ENCODE peak calls at places on chromosomes 11 and 22, in five cellular contexts. One of them, this sample, is unnamed. For H3K36me3, the result is how much of the 10 kb centered on the place peaks cover.

GRCh38 chr22:25966448-25966913 is 202.8 kb upstream of the SEZ6L start:
- DNase-seq in upper lobe of left lung: no peak
- DNase-seq in body of pancreas: no peak
- DNase-seq in gastrocnemius medialis: no peak
- DNase-seq in heart left ventricle: no peak
- DNase-seq in this sample: no peak

GRCh38 chr11:86869966-86870570 is 69.7 kb downstream of the PRSS23 start:
- DNase-seq in body of pancreas: peak
- DNase-seq in upper lobe of left lung: no peak
- DNase-seq in gastrocnemius medialis: peak
- DNase-seq in heart left ventricle: peak
- DNase-seq in this sample: no peak

GRCh38 chr11:32056445-32056844 is 34.4 kb upstream of the RCN1 start:
- DNase-seq in gastrocnemius medialis: no peak
- DNase-seq in heart left ventricle: no peak
- DNase-seq in upper lobe of left lung: no peak
- DNase-seq in body of pancreas: no peak
- DNase-seq in this sample: no peak

GRCh38 chr11:46293616-46294015 is 16.2 kb downstream of the CREB3L1 start:
- DNase-seq in body of pancreas: no peak
- DNase-seq in gastrocnemius medialis: no peak
- DNase-seq in heart left ventricle: no peak
- DNase-seq in upper lobe of left lung: no peak
- DNase-seq in this sample: no peak

GRCh38 chr11:12167098-12167999 is 57.0 kb downstream of the MICAL2 start:
- DNase-seq in gastrocnemius medialis: no peak
- DNase-seq in body of pancreas: no peak
- DNase-seq in heart left ventricle: peak
- DNase-seq in upper lobe of left lung: peak
- DNase-seq in this sample: no peak

GRCh38 chr11:72208281-72208680 is 8.3 kb upstream of the FOLR2 start:
- DNase-seq in body of pancreas: no peak
- DNase-seq in upper lobe of left lung: no peak
- DNase-seq in heart left ventricle: no peak
- DNase-seq in gastrocnemius medialis: no peak
- DNase-seq in this sample: no peak

GRCh38 chr11:78209478-78209877 is 20.8 kb downstream of the USP35 start:
- DNase-seq in gastrocnemius medialis: no peak
- DNase-seq in upper lobe of left lung: peak
- DNase-seq in heart left ventricle: no peak
- DNase-seq in body of pancreas: no peak
- DNase-seq in this sample: no peak

GRCh38 chr22:43053176-43053575 is 36.0 kb downstream of the TTLL1 start:
- DNase-seq in gastrocnemius medialis: no peak
- DNase-seq in body of pancreas: no peak
- DNase-seq in upper lobe of left lung: no peak
- DNase-seq in heart left ventricle: no peak
- DNase-seq in this sample: no peak

GRCh38 chr11:8459711-8460399 is 134.2 kb downstream of the STK33 start:
- DNase-seq in gastrocnemius medialis: no peak
- DNase-seq in body of pancreas: no peak
- DNase-seq in upper lobe of left lung: no peak
- DNase-seq in heart left ventricle: no peak
- DNase-seq in this sample: no peak

DNA sequence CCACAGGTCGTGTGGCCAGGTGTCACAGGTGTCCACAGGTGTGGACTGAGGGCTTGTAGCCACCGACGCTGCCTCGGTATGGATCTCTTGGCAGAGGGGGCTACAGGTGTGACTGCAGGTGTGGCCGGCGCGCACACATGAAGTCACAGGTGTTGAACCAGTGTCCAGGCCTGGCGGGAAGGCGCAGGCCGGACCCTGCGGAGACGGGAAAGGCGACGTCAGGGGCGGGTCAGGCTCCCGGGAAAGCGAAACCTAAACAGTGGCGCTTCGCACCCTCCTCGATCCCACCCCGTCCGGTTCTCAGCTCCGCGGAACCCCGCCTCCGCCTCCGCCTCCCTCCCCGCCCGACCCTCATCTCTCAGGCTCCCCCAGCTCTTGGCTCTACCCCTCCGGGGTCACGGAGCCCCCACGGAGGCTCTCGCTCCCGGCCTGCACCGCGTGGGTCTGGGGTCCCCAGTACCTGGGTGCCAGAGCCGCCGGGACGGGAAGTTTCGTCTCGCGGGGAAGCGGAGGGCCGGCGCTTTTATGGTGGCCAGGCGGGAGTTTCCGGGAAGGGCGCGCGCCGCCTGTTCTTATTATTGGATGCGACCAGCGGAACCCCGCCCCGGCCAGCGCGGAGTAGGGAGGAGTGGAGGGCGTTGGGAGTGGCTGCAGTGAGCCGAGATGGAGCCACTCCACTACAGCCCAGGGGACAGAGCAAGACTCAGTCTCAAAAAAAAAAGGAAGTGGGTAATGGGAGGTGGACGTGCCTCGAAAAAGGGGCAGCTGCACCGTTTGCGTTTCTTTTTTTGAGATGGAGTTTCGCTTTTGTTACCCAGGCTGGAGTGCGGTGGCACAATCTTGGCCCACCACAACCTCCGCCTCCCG is at the start of gene IRF7:
- DNase-seq in gastrocnemius medialis: peak
- DNase-seq in upper lobe of left lung: peak
- DNase-seq in body of pancreas: peak
- DNase-seq in heart left ventricle: peak
- DNase-seq in this sample: peak
- TF ChIP-seq POLR2A in gastrocnemius medialis: peak
- TF ChIP-seq POLR2A in upper lobe of left lung: peak
- TF ChIP-seq POLR2A in body of pancreas: peak
- TF ChIP-seq POLR2A in heart left ventricle: no peak
- TF ChIP-seq POLR2A in this sample: peak

DNA sequence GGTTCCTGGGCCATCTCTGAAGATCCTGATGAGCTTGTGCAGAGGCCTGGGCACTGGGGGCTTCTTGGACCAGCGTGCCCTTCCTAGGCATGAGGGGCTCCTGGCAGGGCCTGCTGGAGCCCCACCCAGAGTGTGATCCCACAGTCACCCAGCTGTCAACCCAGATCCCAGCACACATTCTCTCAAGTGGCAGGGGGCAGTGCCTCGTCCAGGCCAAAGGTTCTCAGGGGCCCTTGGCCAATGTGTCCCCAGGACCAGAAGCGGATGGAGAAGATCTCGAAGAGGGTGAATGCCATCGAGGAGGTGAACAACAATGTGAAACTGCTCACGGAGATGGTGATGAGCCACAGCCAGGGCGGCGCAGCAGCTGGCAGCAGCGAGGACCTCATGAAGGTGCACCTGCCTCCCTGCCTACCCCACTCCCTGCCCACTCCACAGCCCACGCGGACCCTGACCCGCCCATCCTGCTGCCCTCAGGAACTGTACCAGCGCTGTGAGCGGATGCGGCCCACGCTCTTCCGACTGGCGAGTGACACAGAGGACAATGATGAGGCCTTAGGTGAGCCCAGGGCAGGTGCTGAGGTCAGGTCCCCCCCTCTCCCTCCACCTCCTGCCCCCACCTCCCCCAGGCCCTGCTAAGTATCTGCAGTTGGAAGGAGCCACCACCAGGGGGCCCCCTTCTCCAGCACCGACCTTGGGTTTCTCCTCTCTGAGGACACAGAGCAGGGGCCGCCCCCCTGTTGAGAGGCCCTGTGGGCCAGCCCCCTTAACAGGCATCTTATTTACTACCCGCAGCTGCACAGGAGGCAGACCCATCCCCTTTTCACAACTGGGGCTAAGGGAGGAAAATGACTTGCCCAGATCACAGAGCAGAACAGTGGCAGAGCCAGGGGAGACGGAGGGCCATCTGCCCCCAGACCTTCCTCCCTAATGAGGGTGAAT is 14.7 kb downstream of the GGA1 start:
- DNase-seq in body of pancreas: peak
- DNase-seq in gastrocnemius medialis: no peak
- DNase-seq in upper lobe of left lung: no peak
- DNase-seq in heart left ventricle: peak
- DNase-seq in this sample: no peak
- H3K36me3 ChIP-seq in body of pancreas: under half
- H3K36me3 ChIP-seq in gastrocnemius medialis: half or more
- H3K36me3 ChIP-seq in upper lobe of left lung: half or more
- H3K36me3 ChIP-seq in heart left ventricle: under half
- H3K36me3 ChIP-seq in this sample: under half

DNA sequence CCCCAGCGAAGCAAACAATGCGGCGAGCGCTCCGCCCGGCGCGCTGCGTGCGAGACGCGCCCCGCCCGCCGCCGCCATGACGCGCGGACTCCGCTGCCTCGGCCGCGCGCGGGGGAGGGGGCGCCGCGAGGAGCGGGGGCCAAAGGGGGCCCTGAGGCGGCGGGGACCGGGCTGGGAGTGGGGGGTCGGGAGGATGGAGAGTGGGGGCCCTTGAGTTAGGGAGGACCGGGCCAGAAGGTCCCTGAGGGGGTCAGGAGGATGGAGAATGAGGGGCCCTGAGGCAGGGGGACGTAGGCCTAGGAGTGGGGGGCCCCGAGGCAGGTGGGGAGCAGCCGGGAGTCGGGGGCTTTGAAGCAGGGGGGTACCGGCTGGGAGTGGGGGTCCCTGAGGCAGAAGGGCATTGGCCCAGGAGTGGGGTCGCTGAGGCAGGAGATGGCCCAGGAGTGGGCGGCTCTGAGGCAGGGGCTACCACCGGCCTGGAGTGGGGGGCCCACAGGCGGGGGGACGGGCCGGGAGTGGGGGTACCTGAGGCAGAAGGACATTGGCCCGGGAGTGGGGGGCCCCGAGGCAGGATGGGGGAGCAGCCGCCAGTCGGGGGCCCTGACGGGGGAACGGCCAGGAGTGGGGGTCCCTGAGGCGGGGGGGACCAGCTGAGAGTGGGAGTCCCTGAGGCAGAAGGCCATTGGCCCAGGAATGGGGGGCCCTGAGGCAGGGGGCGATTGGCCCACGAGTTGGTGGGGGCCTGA is at the start of gene BRD1:
- DNase-seq in upper lobe of left lung: peak
- DNase-seq in heart left ventricle: peak
- DNase-seq in gastrocnemius medialis: no peak
- DNase-seq in body of pancreas: peak
- DNase-seq in this sample: no peak
- TF ChIP-seq POLR2A in upper lobe of left lung: peak
- TF ChIP-seq POLR2A in heart left ventricle: no peak
- TF ChIP-seq POLR2A in gastrocnemius medialis: peak
- TF ChIP-seq POLR2A in body of pancreas: no peak
- TF ChIP-seq POLR2A in this sample: peak

GRCh38 chr11:61863548-61864081 is 27.7 kb downstream of the FADS3 start:
- DNase-seq in upper lobe of left lung: no peak
- DNase-seq in heart left ventricle: no peak
- DNase-seq in gastrocnemius medialis: no peak
- DNase-seq in body of pancreas: no peak
- DNase-seq in this sample: no peak

GRCh38 chr11:61864814-61865775 is 26.2 kb downstream of the FADS3 start:
- DNase-seq in body of pancreas: no peak
- DNase-seq in heart left ventricle: no peak
- DNase-seq in upper lobe of left lung: no peak
- DNase-seq in gastrocnemius medialis: no peak
- DNase-seq in this sample: no peak

GRCh38 chr11:61862714-61863547 is 28.4 kb downstream of the FADS3 start:
- DNase-seq in body of pancreas: no peak
- DNase-seq in heart left ventricle: no peak
- DNase-seq in upper lobe of left lung: no peak
- DNase-seq in gastrocnemius medialis: no peak
- DNase-seq in this sample: no peak

GRCh38 chr11:61860054-61860903 is 31.1 kb downstream of the FADS3 start:
- DNase-seq in heart left ventricle: peak
- DNase-seq in body of pancreas: peak
- DNase-seq in upper lobe of left lung: no peak
- DNase-seq in gastrocnemius medialis: no peak
- DNase-seq in this sample: no peak

GRCh38 chr11:61861634-61862033 is 29.7 kb downstream of the FADS3 start:
- DNase-seq in upper lobe of left lung: no peak
- DNase-seq in heart left ventricle: peak
- DNase-seq in gastrocnemius medialis: no peak
- DNase-seq in body of pancreas: no peak
- DNase-seq in this sample: no peak
- H3K36me3 ChIP-seq in upper lobe of left lung: under half
- H3K36me3 ChIP-seq in heart left ventricle: under half
- H3K36me3 ChIP-seq in gastrocnemius medialis: under half
- H3K36me3 ChIP-seq in body of pancreas: under half
- H3K36me3 ChIP-seq in this sample: under half

This sample was measured in esophagus squamous epithelium.